ENCODE peak calls at places on chromosome 2, in four cellular contexts. S is spleen, C is ovary, N is stomach. F is an unnamed sample.
A peak's percentile ranks its signal among the peaks of the same experiment; 100 is the strongest.

GRCh38 chr2:222057249-222058073 is 241.3 kb downstream of the PAX3 start:
- DNase-seq in S (no peak), C (no peak), N (no peak), F (no peak)

GRCh38 chr2:100376836-100377235 is 40.6 kb downstream of the CHST10 start:
- DNase-seq in S (peak; percentile 37), C (no peak), N (no peak), F (peak; percentile 39)

GRCh38 chr2:183059561-183059960 is 19.0 kb upstream of the DUSP19 start:
- DNase-seq in S (no peak), C (no peak), N (no peak), F (no peak)

GRCh38 chr2:46732127-46732526 is 183.5 kb downstream of the MCFD2 start:
- DNase-seq in S (no peak), C (no peak), N (no peak), F (no peak)

GRCh38 chr2:121355488-121355887 is 70.5 kb upstream of the TFCP2L1 start:
- DNase-seq in S (no peak), C (no peak), N (peak; percentile 87), F (no peak)

GRCh38 chr2:27428978-27429541 is 629 bp downstream of the NRBP1 start:
- DNase-seq in S (peak; percentile 97), C (peak; percentile 78), N (peak; percentile 91), F (peak; percentile 92)

GRCh38 chr2:106193977-106194778 is at the start of gene UXS1:
- DNase-seq in S (peak; percentile 99), C (peak; percentile 97), N (peak; percentile 99), F (peak; percentile 99)

GRCh38 chr2:146734042-146734715 is 1110.7 kb upstream of the ACVR2A start:
- DNase-seq in S (no peak), C (no peak), N (no peak), F (no peak)

GRCh38 chr2:96537734-96538486 is 1.4 kb downstream of the ARID5A start:
- DNase-seq in S (peak; percentile 92), C (no peak), N (no peak), F (no peak)

GRCh38 chr2:96537066-96537733 is 648 bp downstream of the ARID5A start:
- DNase-seq in S (peak; percentile 97), C (peak; percentile 43), N (peak; percentile 79), F (peak; percentile 60)

GRCh38 chr2:96539215-96539920 is 2.8 kb downstream of the ARID5A start:
- DNase-seq in S (peak; percentile 81), C (no peak), N (no peak), F (no peak)

GRCh38 chr2:96540136-96540535 is 3.6 kb downstream of the ARID5A start:
- DNase-seq in S (no peak), C (no peak), N (no peak), F (no peak)

DNA sequence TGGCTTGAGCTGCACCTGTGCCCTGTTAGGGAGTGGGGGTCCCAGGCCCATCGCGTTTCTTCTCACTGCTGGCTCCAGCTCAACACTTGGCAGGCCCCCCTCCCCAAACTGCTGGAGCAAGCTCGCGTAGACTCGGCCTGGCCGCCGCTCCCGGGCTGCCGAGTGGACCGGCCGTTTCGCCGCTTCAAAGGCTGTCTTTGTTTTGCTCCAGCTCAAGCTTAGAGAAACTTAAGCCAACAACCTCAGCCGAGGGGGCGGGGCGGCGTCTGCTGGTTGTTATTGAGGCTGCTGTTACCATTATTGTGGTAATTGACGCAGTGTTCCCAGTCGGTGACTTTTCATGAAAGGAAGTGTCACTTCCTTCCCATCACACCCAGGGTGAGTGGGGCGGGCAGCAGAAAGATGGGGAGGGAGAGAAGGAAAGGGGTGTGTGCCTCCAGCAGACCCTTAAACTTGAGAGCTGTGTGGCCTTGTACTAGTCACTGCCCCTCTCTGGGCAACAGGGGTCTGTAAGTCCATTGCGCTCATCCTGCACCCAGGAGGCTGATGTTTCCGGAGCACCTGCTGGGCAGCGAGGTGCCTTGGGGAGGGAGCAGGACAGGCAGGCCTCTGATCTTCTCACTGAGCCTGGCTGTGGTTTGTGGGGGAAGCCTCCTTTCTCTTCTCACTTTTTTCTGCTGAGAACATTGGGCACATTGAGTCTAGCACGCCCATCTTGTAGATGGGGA is 2.1 kb downstream of the ARID5A start:
- DNase-seq in S (peak; percentile 97), C (no peak), N (peak; percentile 77), F (peak; percentile 58)
- TF ChIP-seq POLR2A in S (peak; percentile 76), C (no peak), N (peak; percentile 35), F (no peak)

GRCh38 chr2:152718909-152719645 is 657 bp downstream of the ARL6IP6 start:
- DNase-seq in S (no peak), C (no peak), N (peak; percentile 51), F (no peak)
- H3K4me1 ChIP-seq in S (peaks cover 80% of the 10 kb centered on the region), C (peaks cover 5% of the 10 kb centered on the region), N (peaks cover 30% of the 10 kb centered on the region), F (peaks cover 30% of the 10 kb centered on the region)

GRCh38 chr2:171688129-171688465 is 828 bp downstream of the DYNC1I2 start:
- DNase-seq in S (no peak), C (no peak), N (no peak), F (no peak)

GRCh38 chr2:171687287-171688128 is at the start of gene DYNC1I2:
- DNase-seq in S (peak; percentile 94), C (peak; percentile 86), N (peak; percentile 89), F (peak; percentile 94)
- TF ChIP-seq POLR2A in S (peak; percentile 6), C (no peak), N (no peak), F (peak; percentile 63)

GRCh38 chr2:20187331-20187730 is 37.6 kb downstream of the SDC1 start:
- DNase-seq in S (no peak), C (no peak), N (no peak), F (no peak)

GRCh38 chr2:20185176-20186022 is 39.5 kb downstream of the SDC1 start:
- DNase-seq in S (no peak), C (no peak), N (no peak), F (peak; percentile 57)

GRCh38 chr2:20188201-20188600 is 36.7 kb downstream of the SDC1 start:
- DNase-seq in S (no peak), C (no peak), N (no peak), F (no peak)

GRCh38 chr2:20186078-20186854 is 38.7 kb downstream of the SDC1 start:
- DNase-seq in S (no peak), C (no peak), N (peak; percentile 56), F (peak; percentile 81)

GRCh38 chr2:20186855-20187187 is 38.1 kb downstream of the SDC1 start:
- DNase-seq in S (no peak), C (no peak), N (no peak), F (no peak)
- H3K4me1 ChIP-seq in S (peaks cover 16% of the 10 kb centered on the region), C (no peaks in the 10 kb centered on the region), N (peaks cover 22% of the 10 kb centered on the region), F (peaks cover 45% of the 10 kb centered on the region)

DNA sequence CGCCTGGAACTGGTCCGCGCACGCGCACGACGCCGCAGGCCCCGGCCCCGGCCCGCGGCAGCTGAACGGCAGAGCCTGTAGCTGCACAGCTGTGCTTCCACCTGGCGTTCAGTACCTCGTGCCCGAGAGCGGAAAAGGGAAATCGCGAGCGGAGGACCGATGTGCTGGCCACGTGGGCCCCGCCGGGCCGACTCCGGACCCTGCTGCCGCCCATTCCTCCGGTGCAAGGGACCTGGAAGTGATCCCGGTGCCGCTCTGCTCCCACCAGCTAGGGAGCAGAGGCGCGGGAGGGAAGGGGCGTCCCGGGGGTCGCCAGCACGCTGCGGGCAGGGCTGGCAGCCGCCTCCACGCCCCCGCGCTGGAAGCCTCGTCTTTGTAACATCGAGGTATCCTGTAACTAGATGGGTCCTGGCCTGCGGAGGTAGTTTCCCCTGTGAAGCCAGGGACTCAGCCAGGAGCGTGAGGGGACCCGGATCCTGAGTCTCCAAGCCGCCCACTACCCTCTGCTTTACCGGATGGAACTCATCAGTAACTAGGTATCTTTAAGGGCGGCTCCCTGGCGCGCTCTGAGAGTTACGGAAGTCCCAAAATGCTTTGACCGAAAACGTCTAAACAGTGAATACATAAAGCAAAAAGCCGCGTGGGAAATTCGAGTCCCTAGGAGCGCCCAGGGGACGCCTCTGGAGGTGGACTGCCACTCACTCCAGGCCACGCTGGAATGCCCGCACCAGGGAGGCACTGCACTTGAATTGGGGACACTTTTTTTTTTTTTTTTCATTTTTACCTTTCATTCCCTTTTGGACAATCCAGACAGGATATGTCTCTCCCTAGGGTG is 736 bp upstream of the ODC1 start:
- DNase-seq in S (peak; percentile 98), C (peak; percentile 91), N (peak; percentile 94), F (peak; percentile 94)
- TF ChIP-seq POLR2A in S (peak; percentile 40), C (peak; percentile 45), N (no peak), F (peak; percentile 84)

DNA sequence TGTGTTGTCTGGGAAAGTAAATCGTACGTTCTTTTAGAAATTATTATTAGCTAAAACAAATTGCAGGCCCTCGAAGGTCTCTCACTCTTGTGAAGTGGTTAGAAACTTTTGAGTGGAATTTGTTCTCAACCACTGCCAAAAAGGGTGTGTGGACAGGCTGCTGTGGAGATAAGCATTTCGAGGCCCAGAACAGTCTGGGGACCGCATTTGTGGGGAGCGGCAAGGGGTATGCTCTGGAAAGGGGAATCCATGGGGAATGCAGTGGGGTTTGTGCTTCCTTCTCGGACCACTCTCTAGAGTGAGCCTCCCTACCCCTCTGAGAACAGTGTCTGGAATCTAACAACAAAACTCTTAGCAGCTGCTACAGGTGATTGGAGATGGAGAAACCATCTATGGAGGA is 1.7 kb downstream of the NRP2 start:
- DNase-seq in S (no peak), C (no peak), N (no peak), F (no peak)
- H3K4me1 ChIP-seq in S (peaks cover 93% of the 10 kb centered on the region), C (peaks cover 20% of the 10 kb centered on the region), N (peaks cover 14% of the 10 kb centered on the region), F (peaks cover 39% of the 10 kb centered on the region)

F was measured in body of pancreas.